ENCODE peak calls at places on chromosomes 5 and 9, in seven cellular contexts. W is breast epithelium, I is HCT116, F is GM23338, N is stomach, Y is upper lobe of left lung, H is SK-N-SH. X is an unnamed sample.

GRCh38 chr5:2840372-2840915 is 89.0 kb upstream of the IRX2 start:
- DNase-seq in W (no peak), I (no peak), F (no peak), N (no peak), Y (no peak), H (no peak), X (no peak)

GRCh38 chr5:158992104-158992740 is 107.5 kb downstream of the EBF1 start:
- DNase-seq in W (no peak), I (no peak), F (no peak), N (no peak), Y (no peak), H (no peak), X (no peak)

GRCh38 chr9:132154925-132155324 is 6.9 kb upstream of the NTNG2 start:
- DNase-seq in W (no peak), I (no peak), F (peak; percentile 62), N (no peak), Y (no peak), H (peak; percentile 60), X (no peak)

GRCh38 chr9:72442212-72442607 is 77.2 kb upstream of the ZFAND5 start:
- DNase-seq in W (no peak), I (peak; percentile 50), F (peak; percentile 44), N (no peak), Y (no peak), H (no peak), X (no peak)

GRCh38 chr9:113504725-113505590 is 41.4 kb downstream of the RGS3 start:
- DNase-seq in W (no peak), I (no peak), F (no peak), N (no peak), Y (no peak), H (no peak), X (no peak)

GRCh38 chr5:177431317-177432142 is 5.1 kb downstream of the GRK6 start:
- DNase-seq in W (no peak), I (no peak), F (no peak), N (peak; percentile 55), Y (peak; percentile 74), H (no peak), X (no peak)

GRCh38 chr5:107285772-107286171 is 385.0 kb downstream of the EFNA5 start:
- DNase-seq in W (no peak), I (no peak), F (no peak), N (no peak), Y (no peak), H (no peak), X (no peak)

GRCh38 chr5:75338408-75338807 is 1.4 kb downstream of the HMGCR start:
- DNase-seq in W (no peak), I (no peak), F (no peak), N (no peak), Y (no peak), H (no peak), X (no peak)

GRCh38 chr9:134365791-134366222 is 39.6 kb downstream of the RXRA start:
- DNase-seq in W (no peak), I (no peak), F (peak; percentile 35), N (peak; percentile 47), Y (no peak), H (peak; percentile 85), X (no peak)

GRCh38 chr5:14171621-14172020 is 28.5 kb downstream of the TRIO start:
- DNase-seq in W (no peak), I (no peak), F (no peak), N (no peak), Y (peak; percentile 70), H (no peak), X (no peak)

GRCh38 chr9:28909526-28909925 is 1336.2 kb upstream of the C9orf72 start:
- DNase-seq in W (no peak), I (no peak), F (no peak), N (no peak), Y (no peak), H (no peak), X (no peak)

GRCh38 chr5:163567811-163568210 is 62.4 kb downstream of the MAT2B start:
- DNase-seq in W (no peak), I (no peak), F (no peak), N (no peak), Y (no peak), H (no peak), X (no peak)

GRCh38 chr9:69179037-69179436 is 5.0 kb downstream of the TJP2 start:
- DNase-seq in W (no peak), I (no peak), F (no peak), N (no peak), Y (no peak), H (no peak), X (no peak)

GRCh38 chr5:178284095-178284675 is 51.6 kb upstream of the PHYKPL start:
- DNase-seq in W (no peak), I (peak; percentile 26), F (peak; percentile 76), N (no peak), Y (no peak), H (no peak), X (peak; percentile 22)

GRCh38 chr5:147303976-147304375 is 69.2 kb downstream of the STK32A start:
- DNase-seq in W (no peak), I (peak; percentile 7), F (no peak), N (no peak), Y (peak; percentile 60), H (no peak), X (no peak)

GRCh38 chr9:123872710-123873109 is 57.2 kb downstream of the DENND1A start:
- DNase-seq in W (no peak), I (no peak), F (no peak), N (no peak), Y (no peak), H (no peak), X (no peak)

GRCh38 chr9:135116892-135117680 is 29.6 kb downstream of the OLFM1 start:
- DNase-seq in W (no peak), I (no peak), F (no peak), N (no peak), Y (no peak), H (peak; percentile 63), X (no peak)

GRCh38 chr9:8282555-8282954 is 483.0 kb upstream of the DMAC1 start:
- DNase-seq in W (no peak), I (no peak), F (no peak), N (no peak), Y (no peak), H (no peak), X (no peak)

GRCh38 chr9:100669968-100670367 is 92.1 kb downstream of the CAVIN4 start:
- DNase-seq in W (no peak), I (no peak), F (peak; percentile 75), N (no peak), Y (no peak), H (no peak), X (no peak)

GRCh38 chr5:55173696-55174101 is 722 bp upstream of the CDC20B start:
- DNase-seq in W (no peak), I (no peak), F (peak; percentile 8), N (no peak), Y (no peak), H (peak; percentile 53), X (no peak)

GRCh38 chr9:84471816-84472215 is 131.3 kb upstream of the SLC28A3 start:
- DNase-seq in W (no peak), I (no peak), F (no peak), N (no peak), Y (no peak), H (no peak), X (no peak)

GRCh38 chr9:32782476-32783167 is 718 bp upstream of the TMEM215 start:
- DNase-seq in W (no peak), I (no peak), F (peak; percentile 63), N (no peak), Y (no peak), H (no peak), X (no peak)

GRCh38 chr9:101442248-101443136 is 6.9 kb upstream of the ALDOB start:
- DNase-seq in W (no peak), I (no peak), F (no peak), N (peak; percentile 42), Y (no peak), H (no peak), X (no peak)

GRCh38 chr9:4489919-4490704 is at the start of gene SLC1A1:
- DNase-seq in W (peak; percentile 57), I (peak; percentile 43), F (peak; percentile 84), N (peak; percentile 73), Y (peak; percentile 74), H (peak; percentile 85), X (no peak)
- H3K4me3 ChIP-seq in W (peak within 1 kb of the TSS; percentile 83), I (peak within 1 kb of the TSS; percentile 73), F (peak within 1 kb of the TSS; percentile 70), N (peak within 1 kb of the TSS; percentile 76), Y (peak within 1 kb of the TSS; percentile 92), H (peak within 1 kb of the TSS; percentile 60), X (peak within 1 kb of the TSS; percentile 93)

GRCh38 chr9:109969559-109970237 is 189.7 kb downstream of the PALM2AKAP2 start:
- DNase-seq in W (no peak), I (no peak), F (no peak), N (no peak), Y (no peak), H (no peak), X (no peak)
- TF ChIP-seq POLR2AphosphoS5 in W (no peak), I (no peak), F (no peak), N (no peak), Y (peak; percentile 24), H (no peak), X (no peak)

DNA sequence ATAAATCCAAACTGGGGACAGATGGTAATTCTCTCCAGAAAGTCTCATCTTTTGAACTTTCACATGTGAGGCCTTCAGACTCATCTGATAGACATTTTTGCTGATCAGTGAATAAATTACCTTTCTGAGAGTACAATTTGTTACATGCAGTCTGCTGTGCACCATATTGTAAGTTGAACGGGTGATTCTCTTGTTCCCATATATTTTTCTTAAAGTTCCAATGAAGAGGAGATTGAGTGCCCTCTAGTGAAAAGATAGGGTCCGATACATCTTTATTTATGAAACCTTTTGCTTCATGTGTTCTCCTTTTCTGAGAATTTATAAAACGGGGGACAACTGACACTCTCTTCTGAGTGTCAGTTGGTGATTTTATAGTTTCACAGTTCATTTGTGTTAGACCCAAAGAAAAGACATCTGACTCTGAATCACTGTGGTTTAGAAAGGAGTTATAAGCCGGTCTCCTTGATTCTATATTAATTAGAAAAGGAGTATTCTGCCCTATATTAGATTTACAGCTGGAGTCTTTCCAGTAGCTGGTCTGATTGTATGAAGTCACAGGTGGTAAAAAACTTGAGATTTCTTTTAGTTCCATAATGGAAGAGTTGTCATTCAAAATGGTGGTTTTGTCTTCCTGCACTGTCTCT is 30.4 kb downstream of the GNG10 start:
- DNase-seq in W (no peak), I (peak; percentile 24), F (peak; percentile 27), N (no peak), Y (no peak), H (peak; percentile 39), X (peak; percentile 52)
- H3K4me3 ChIP-seq in W (no peak overlapping the region), I (no peak overlapping the region), F (no peak overlapping the region), N (no peak overlapping the region), Y (no peak overlapping the region), H (no peak overlapping the region), X (peak overlapping the region; percentile 71)

DNA sequence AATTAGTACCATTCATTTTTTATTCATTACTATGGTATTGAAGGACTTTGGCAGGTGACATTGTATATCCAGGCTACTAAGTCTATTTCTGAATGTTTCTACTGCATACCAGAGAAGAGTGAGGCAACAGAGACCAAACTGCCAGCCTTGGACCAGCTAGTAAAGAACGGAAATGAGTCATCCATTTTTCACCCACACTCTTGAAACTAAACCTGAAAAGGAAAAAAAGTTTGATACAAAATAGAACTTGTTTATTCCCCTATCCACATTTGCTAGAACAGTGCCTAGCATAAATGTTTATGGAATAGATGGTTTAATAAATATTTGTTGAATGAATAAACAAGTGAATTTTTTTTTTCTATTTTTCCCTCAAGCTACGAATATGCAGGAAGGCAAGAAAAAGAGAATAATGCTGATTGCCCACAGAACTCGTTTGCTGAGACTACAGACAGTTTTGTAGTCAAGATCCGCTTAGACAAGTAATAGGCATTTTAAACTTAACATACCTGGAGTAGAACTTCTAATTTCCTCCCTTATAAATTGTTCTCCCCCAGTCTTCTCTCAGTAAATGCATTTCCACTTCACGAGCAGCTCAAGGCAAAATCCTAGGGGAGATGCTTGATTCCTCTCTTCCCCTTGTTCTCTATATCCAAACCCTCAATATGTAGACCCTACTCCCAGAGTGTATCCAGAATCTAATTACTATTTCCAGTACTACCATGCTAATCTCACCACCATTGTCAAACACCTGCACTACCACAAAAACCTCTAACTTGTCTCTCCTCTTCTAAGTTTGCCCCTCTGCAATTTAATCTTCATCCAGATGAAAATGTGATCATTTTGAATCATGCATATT is 146.1 kb upstream of the RASA1 start:
- DNase-seq in W (no peak), I (peak; percentile 71), F (no peak), N (no peak), Y (peak; percentile 42), H (no peak), X (peak; percentile 48)
- TF ChIP-seq POLR2AphosphoS5 in W (no peak), I (no peak), F (no peak), N (no peak), Y (no peak), H (peak; percentile 69), X (no peak)